ENCODE peak calls at places on chromosome 20, in four cellular contexts. M, D, V and J are unnamed samples.
A peak's percentile ranks its signal among the peaks of the same experiment; 100 is the strongest.

GRCh38 chr20:41201760-41202159 is 64.4 kb downstream of the PLCG1 start:
- DNase-seq in M (no peak), D (no peak), V (no peak), J (no peak)

GRCh38 chr20:34768105-34768504 is 57.3 kb downstream of the NCOA6 start:
- DNase-seq in M (no peak), D (no peak), V (peak; percentile 80), J (no peak)

GRCh38 chr20:49646528-49646927 is 67.2 kb downstream of the B4GALT5 start:
- DNase-seq in M (no peak), D (no peak), V (no peak), J (no peak)

GRCh38 chr20:11452326-11452725 is 465.4 kb upstream of the BTBD3 start:
- DNase-seq in M (no peak), D (no peak), V (peak; percentile 59), J (no peak)

GRCh38 chr20:57810511-57811372 is 100.9 kb upstream of the PMEPA1 start:
- DNase-seq in M (no peak), D (peak; percentile 64), V (no peak), J (no peak)

GRCh38 chr20:4919047-4919704 is 82.1 kb downstream of the SLC23A2 start:
- DNase-seq in M (no peak), D (no peak), V (no peak), J (no peak)

GRCh38 chr20:16301981-16302380 is 271.3 kb downstream of the KIF16B start:
- DNase-seq in M (no peak), D (no peak), V (peak; percentile 57), J (no peak)

GRCh38 chr20:44151621-44152416 is 35.2 kb downstream of the JPH2 start:
- DNase-seq in M (peak; percentile 51), D (no peak), V (no peak), J (peak; percentile 67)

GRCh38 chr20:15155848-15156401 is 818.5 kb upstream of the FLRT3 start:
- DNase-seq in M (no peak), D (no peak), V (no peak), J (no peak)

GRCh38 chr20:49460916-49461315 is 21.6 kb downstream of the KCNB1 start:
- DNase-seq in M (no peak), D (no peak), V (no peak), J (no peak)

GRCh38 chr20:51313275-51313898 is 229.1 kb downstream of the NFATC2 start:
- DNase-seq in M (no peak), D (no peak), V (peak; percentile 39), J (no peak)

GRCh38 chr20:43863821-43864544 is 50.7 kb upstream of the TOX2 start:
- DNase-seq in M (no peak), D (no peak), V (no peak), J (no peak)

GRCh38 chr20:56630086-56630493 is 984 bp downstream of the TFAP2C start:
- DNase-seq in M (peak; percentile 54), D (no peak), V (no peak), J (no peak)

GRCh38 chr20:24698706-24699206 is 229.3 kb downstream of the SYNDIG1 start:
- DNase-seq in M (no peak), D (no peak), V (no peak), J (no peak)

GRCh38 chr20:51660741-51661608 is 107.2 kb downstream of the ATP9A start:
- DNase-seq in M (peak; percentile 23), D (peak; percentile 11), V (peak; percentile 93), J (no peak)

GRCh38 chr20:19876828-19877227 is 118.8 kb downstream of the RIN2 start:
- DNase-seq in M (no peak), D (no peak), V (no peak), J (no peak)

GRCh38 chr20:13102689-13103088 is 93.9 kb downstream of the SPTLC3 start:
- DNase-seq in M (no peak), D (no peak), V (no peak), J (no peak)

GRCh38 chr20:18056174-18057105 is 1.3 kb downstream of the OVOL2 start:
- DNase-seq in M (no peak), D (no peak), V (no peak), J (no peak)

GRCh38 chr20:10469599-10469998 is 34.5 kb downstream of the SLX4IP start:
- DNase-seq in M (peak; percentile 46), D (no peak), V (peak; percentile 87), J (peak; percentile 42)

GRCh38 chr20:25205277-25206062 is 10.0 kb downstream of the ENTPD6 start:
- DNase-seq in M (no peak), D (peak; percentile 72), V (no peak), J (no peak)

GRCh38 chr20:57024849-57025248 is 241.6 kb downstream of the BMP7 start:
- DNase-seq in M (no peak), D (no peak), V (no peak), J (no peak)

GRCh38 chr20:8305449-8305978 is 173.4 kb downstream of the PLCB1 start:
- DNase-seq in M (peak; percentile 67), D (peak; percentile 85), V (peak; percentile 33), J (no peak)

GRCh38 chr20:33076662-33077398 is 2.6 kb upstream of the BPIFB4 start:
- DNase-seq in M (peak; percentile 35), D (peak; percentile 45), V (no peak), J (no peak)

GRCh38 chr20:48329676-48330644 is 497.8 kb downstream of the PREX1 start:
- DNase-seq in M (no peak), D (no peak), V (peak; percentile 51), J (no peak)

GRCh38 chr20:6045566-6045965 is 8.3 kb downstream of the LRRN4 start:
- DNase-seq in M (no peak), D (no peak), V (peak; percentile 79), J (no peak)

GRCh38 chr20:51331466-51331865 is 211.1 kb downstream of the NFATC2 start:
- DNase-seq in M (no peak), D (peak; percentile 70), V (peak; percentile 46), J (no peak)

GRCh38 chr20:25282034-25282781 is 34.3 kb downstream of the PYGB start:
- DNase-seq in M (no peak), D (peak; percentile 82), V (no peak), J (peak; percentile 7)

GRCh38 chr20:4441871-4442270 is 279.8 kb upstream of the PRND start:
- DNase-seq in M (no peak), D (no peak), V (no peak), J (no peak)

GRCh38 chr20:51760905-51761544 is 7.2 kb downstream of the ATP9A start:
- DNase-seq in M (no peak), D (no peak), V (peak; percentile 96), J (no peak)

GRCh38 chr20:57618091-57618765 is 2.0 kb downstream of the ZBP1 start:
- DNase-seq in M (peak; percentile 57), D (peak; percentile 83), V (no peak), J (no peak)

GRCh38 chr20:64226686-64227576 is 28.6 kb upstream of the PCMTD2 start:
- DNase-seq in M (no peak), D (no peak), V (no peak), J (no peak)

DNA sequence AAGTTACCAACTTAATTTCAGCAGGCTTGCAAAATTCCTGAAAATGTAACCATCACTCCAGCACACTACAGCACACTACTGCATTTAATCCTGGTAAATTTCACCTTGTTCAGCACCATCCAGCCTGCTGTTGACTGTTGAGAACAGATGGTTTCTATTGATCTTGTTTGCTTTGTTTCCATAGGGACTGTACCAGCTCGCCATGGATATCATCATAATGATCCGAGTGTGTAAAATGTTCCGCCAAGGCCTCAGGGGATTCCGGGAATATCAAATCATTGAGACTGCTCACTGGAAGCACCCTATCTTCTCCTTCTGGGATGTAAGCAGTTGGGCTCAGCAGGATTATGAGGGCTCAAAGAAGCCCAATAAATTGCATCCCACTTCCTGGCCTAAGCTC is 4.1 kb downstream of the CNBD2 start:
- DNase-seq in M (no peak), D (no peak), V (no peak), J (no peak)
- H3K27ac ChIP-seq in M (no peak overlapping the region), D (no peak overlapping the region), V (no peak overlapping the region), J (no peak overlapping the region)

GRCh38 chr20:1652104-1652503 is 5.5 kb downstream of the SIRPG start:
- DNase-seq in M (no peak), D (no peak), V (no peak), J (no peak)

GRCh38 chr20:1657556-1658334 is at the start of gene SIRPG:
- DNase-seq in M (no peak), D (no peak), V (no peak), J (no peak)

GRCh38 chr20:1656844-1657243 is 735 bp downstream of the SIRPG start:
- DNase-seq in M (no peak), D (no peak), V (no peak), J (no peak)

GRCh38 chr20:1652960-1653359 is 4.6 kb downstream of the SIRPG start:
- DNase-seq in M (no peak), D (no peak), V (no peak), J (no peak)

GRCh38 chr20:1654994-1655393 is 2.6 kb downstream of the SIRPG start:
- DNase-seq in M (no peak), D (no peak), V (no peak), J (no peak)
- H3K4me3 ChIP-seq in M (no peak overlapping the region), D (no peak overlapping the region), V (no peak overlapping the region), J (no peak overlapping the region)

GRCh38 chr20:3115190-3116107 is 30.9 kb upstream of the AVP start:
- DNase-seq in M (peak; percentile 22), D (no peak), V (peak; percentile 59), J (peak; percentile 27)
- TF ChIP-seq POLR2A in M (no peak), D (no peak), V (no peak), J (no peak)

GRCh38 chr20:21087862-21088540 is 18.2 kb downstream of the LINC00237 start:
- DNase-seq in M (no peak), D (no peak), V (no peak), J (no peak)

GRCh38 chr20:21077809-21078345 is 28.3 kb downstream of the LINC00237 start:
- DNase-seq in M (no peak), D (no peak), V (no peak), J (no peak)

GRCh38 chr20:21089421-21089820 is 16.7 kb downstream of the LINC00237 start:
- DNase-seq in M (no peak), D (no peak), V (no peak), J (no peak)

GRCh38 chr20:21082584-21082983 is 23.6 kb downstream of the LINC00237 start:
- DNase-seq in M (no peak), D (no peak), V (no peak), J (no peak)

GRCh38 chr20:21083825-21084325 is 22.3 kb downstream of the LINC00237 start:
- DNase-seq in M (no peak), D (no peak), V (no peak), J (no peak)
- H3K27ac ChIP-seq in M (no peak overlapping the region), D (no peak overlapping the region), V (no peak overlapping the region), J (no peak overlapping the region)

GRCh38 chr20:62917720-62918119 is 8.6 kb downstream of the DIDO1 start:
- DNase-seq in M (no peak), D (no peak), V (no peak), J (no peak)

GRCh38 chr20:62920039-62920645 is 6.2 kb downstream of the DIDO1 start:
- DNase-seq in M (no peak), D (peak; percentile 45), V (no peak), J (no peak)

GRCh38 chr20:62916703-62917476 is 9.4 kb downstream of the DIDO1 start:
- DNase-seq in M (no peak), D (no peak), V (no peak), J (no peak)

GRCh38 chr20:62918830-62919229 is 7.5 kb downstream of the DIDO1 start:
- DNase-seq in M (no peak), D (no peak), V (no peak), J (no peak)

GRCh38 chr20:62918137-62918536 is 8.2 kb downstream of the DIDO1 start:
- DNase-seq in M (no peak), D (no peak), V (no peak), J (no peak)
- H3K4me3 ChIP-seq in M (no peak overlapping the region), D (no peak overlapping the region), V (no peak overlapping the region), J (no peak overlapping the region)